ENCODE peak calls at places on chromosomes 6 and 20, in eight cellular contexts. S is activated T-cell treated with anti-CD3 and anti-CD28 coated beads for 1 hour; C is fibroblast of mammary gland; V is GM20000; O is GM04503; Y is activated CD8-positive, alpha-beta memory T cell treated with anti-CD3 and anti-CD28 coated beads for 48 hours; N is MV-4-11; G is epithelial cell of proximal tubule. U is an unnamed sample.

GRCh38 chr6:104526383-104526782 is 333.3 kb downstream of the HACE1 start:
- DNase-seq in V (no peak), C (no peak), G (no peak), Y (no peak), N (no peak), S (no peak), O (no peak), U (no peak)

GRCh38 chr6:110053395-110054240 is 75.5 kb downstream of the GPR6 start:
- DNase-seq in N (peak; percentile 31), S (no peak), V (peak; percentile 40), Y (no peak), C (peak; percentile 72), G (peak; percentile 13), O (no peak), U (no peak)

GRCh38 chr6:38773338-38773737 is 58.2 kb downstream of the DNAH8 start:
- DNase-seq in G (no peak), Y (no peak), S (no peak), N (no peak), C (peak; percentile 7), V (peak; percentile 35), O (no peak), U (no peak)

GRCh38 chr6:122289721-122290501 is 109.5 kb upstream of the HSF2 start:
- DNase-seq in G (no peak), C (peak; percentile 36), O (no peak), Y (no peak), V (no peak), N (peak; percentile 5), S (no peak), U (no peak)

GRCh38 chr6:119129148-119129967 is 50.9 kb upstream of the FAM184A start:
- DNase-seq in V (peak; percentile 58), C (peak; percentile 81), G (peak; percentile 33), O (no peak), S (no peak), Y (no peak), N (peak; percentile 60), U (no peak)

GRCh38 chr20:35490736-35491181 is 35.4 kb downstream of the CEP250 start:
- DNase-seq in G (no peak), Y (peak; percentile 18), N (peak; percentile 87), V (peak; percentile 86), S (peak; percentile 49), O (no peak), C (no peak), U (no peak)

GRCh38 chr6:35148167-35148741 is 7.1 kb upstream of the TCP11 start:
- DNase-seq in S (no peak), N (no peak), C (peak; percentile 86), V (no peak), G (no peak), O (no peak), Y (no peak), U (no peak)

GRCh38 chr20:32443386-32443974 is 85.3 kb downstream of the ASXL1 start:
- DNase-seq in Y (no peak), S (no peak), O (no peak), N (no peak), G (no peak), C (peak; percentile 29), V (no peak), U (no peak)

GRCh38 chr6:63245908-63246307 is 34.6 kb downstream of the FKBP1C start:
- DNase-seq in C (no peak), S (no peak), Y (no peak), G (no peak), O (no peak), N (no peak), V (no peak), U (no peak)

GRCh38 chr6:45896783-45897441 is 118.7 kb downstream of the CLIC5 start:
- DNase-seq in S (no peak), O (peak; percentile 53), G (no peak), N (peak; percentile 61), Y (no peak), C (peak; percentile 79), V (no peak), U (no peak)

GRCh38 chr20:43389231-43389630 is 68.5 kb upstream of the SRSF6 start:
- DNase-seq in S (no peak), N (no peak), Y (no peak), O (no peak), C (peak; percentile 58), G (no peak), V (no peak), U (no peak)

GRCh38 chr6:33143113-33143760 is 49.0 kb downstream of the COL11A2 start:
- DNase-seq in V (no peak), N (peak; percentile 66), O (no peak), Y (no peak), S (no peak), C (no peak), G (no peak), U (no peak)

GRCh38 chr20:36833275-36834020 is 42.5 kb upstream of the TLDC2 start:
- DNase-seq in O (no peak), G (no peak), S (no peak), Y (no peak), N (no peak), C (peak; percentile 65), V (no peak), U (no peak)

GRCh38 chr6:33752139-33753015 is 5.7 kb upstream of the IP6K3 start:
- DNase-seq in S (no peak), O (no peak), G (no peak), N (no peak), Y (no peak), V (no peak), C (no peak), U (no peak)

GRCh38 chr6:22783921-22784320 is 214.6 kb downstream of the HDGFL1 start:
- DNase-seq in S (no peak), V (no peak), N (no peak), O (no peak), C (no peak), G (no peak), Y (no peak), U (no peak)

GRCh38 chr6:18586133-18586532 is 199.0 kb downstream of the RNF144B start:
- DNase-seq in O (no peak), V (no peak), Y (no peak), S (no peak), C (no peak), N (no peak), G (no peak), U (no peak)

GRCh38 chr6:156866181-156866862 is 89.1 kb downstream of the ARID1B start:
- DNase-seq in O (no peak), Y (no peak), V (no peak), N (no peak), S (no peak), G (no peak), C (peak; percentile 46), U (no peak)

GRCh38 chr20:8315639-8316573 is 183.8 kb downstream of the PLCB1 start:
- DNase-seq in Y (no peak), S (no peak), C (no peak), G (no peak), V (no peak), O (no peak), N (no peak), U (no peak)

GRCh38 chr6:159701413-159701999 is 8.5 kb upstream of the SOD2 start:
- DNase-seq in V (no peak), C (peak; percentile 98), S (no peak), O (peak; percentile 92), Y (no peak), N (peak; percentile 40), G (peak; percentile 99), U (no peak)

U was measured in progenitor cell of endocrine pancreas.